ENCODE peak calls at places on chromosomes 3 and 15, in seven cellular contexts. V is AG04449, S is iPS DF 19.7, K is COR-L47, U is left ventricle myocardium superior, P is fibroblast of lung, G is GM13977. F is an unnamed sample.

GRCh38 chr15:52765779-52766178 is 24.4 kb downstream of the ONECUT1 start:
- DNase-seq in V (no peak), S (no peak), K (peak; percentile 20), U (no peak), P (no peak), G (no peak), F (peak; percentile 6)

GRCh38 chr15:58357529-58358476 is 74.0 kb upstream of the LIPC start:
- DNase-seq in V (no peak), S (no peak), K (no peak), U (no peak), P (peak; percentile 38), G (no peak), F (peak; percentile 76)

GRCh38 chr15:90142216-90143175 is 40.2 kb upstream of the IDH2 start:
- DNase-seq in V (no peak), S (no peak), K (no peak), U (peak; percentile 16), P (no peak), G (no peak), F (no peak)

GRCh38 chr3:156425651-156426050 is 129.3 kb downstream of the SSR3 start:
- DNase-seq in V (no peak), S (no peak), K (no peak), U (no peak), P (no peak), G (no peak), F (no peak)

GRCh38 chr3:71168043-71168720 is 415.3 kb downstream of the FOXP1 start:
- DNase-seq in V (peak; percentile 57), S (no peak), K (no peak), U (no peak), P (peak; percentile 75), G (no peak), F (peak; percentile 87)

GRCh38 chr3:153087595-153088566 is 74.1 kb upstream of the RAP2B start:
- DNase-seq in V (peak; percentile 53), S (no peak), K (no peak), U (peak; percentile 40), P (peak; percentile 79), G (no peak), F (peak; percentile 89)

GRCh38 chr3:71987089-71987735 is 202.3 kb upstream of the PROK2 start:
- DNase-seq in V (no peak), S (no peak), K (no peak), U (no peak), P (peak; percentile 6), G (no peak), F (peak; percentile 11)

GRCh38 chr15:101724675-101725005 is 367 bp upstream of the TARS3 start:
- DNase-seq in V (no peak), S (no peak), K (no peak), U (no peak), P (no peak), G (no peak), F (no peak)

GRCh38 chr3:40719660-40720287 is 195.0 kb downstream of the ZNF621 start:
- DNase-seq in V (no peak), S (no peak), K (peak; percentile 61), U (no peak), P (peak; percentile 3), G (no peak), F (no peak)

GRCh38 chr3:46539443-46540005 is 26.6 kb downstream of the LRRC2 start:
- DNase-seq in V (no peak), S (no peak), K (no peak), U (no peak), P (no peak), G (no peak), F (no peak)

GRCh38 chr3:190225186-190225692 is 97.0 kb downstream of the CLDN1 start:
- DNase-seq in V (no peak), S (no peak), K (peak; percentile 19), U (no peak), P (peak; percentile 23), G (no peak), F (peak; percentile 42)

GRCh38 chr3:15923640-15924405 is 126.0 kb upstream of the ANKRD28 start:
- DNase-seq in V (no peak), S (no peak), K (no peak), U (no peak), P (peak; percentile 6), G (peak; percentile 12), F (peak; percentile 7)

GRCh38 chr15:65245096-65245849 is 34.0 kb upstream of the CILP start:
- DNase-seq in V (no peak), S (no peak), K (no peak), U (peak; percentile 87), P (peak; percentile 39), G (no peak), F (peak; percentile 88)

GRCh38 chr3:47430606-47431005 is 45.1 kb downstream of the SCAP start:
- DNase-seq in V (no peak), S (no peak), K (no peak), U (no peak), P (no peak), G (no peak), F (no peak)

GRCh38 chr3:12468757-12469156 is 15.5 kb upstream of the TSEN2 start:
- DNase-seq in V (no peak), S (no peak), K (no peak), U (no peak), P (peak; percentile 37), G (no peak), F (no peak)

GRCh38 chr3:120218981-120219380 is 66.0 kb downstream of the GPR156 start:
- DNase-seq in V (no peak), S (no peak), K (no peak), U (no peak), P (no peak), G (no peak), F (no peak)

GRCh38 chr3:134067311-134068161 is 37.8 kb upstream of the SLCO2A1 start:
- DNase-seq in V (no peak), S (no peak), K (no peak), U (no peak), P (no peak), G (no peak), F (no peak)

GRCh38 chr3:168812234-168812633 is 716.5 kb upstream of the GOLIM4 start:
- DNase-seq in V (no peak), S (peak; percentile 54), K (no peak), U (no peak), P (peak; percentile 2), G (no peak), F (no peak)

GRCh38 chr3:127961963-127962362 is 46.9 kb downstream of the KBTBD12 start:
- DNase-seq in V (no peak), S (no peak), K (no peak), U (no peak), P (peak; percentile 59), G (no peak), F (peak; percentile 25)

GRCh38 chr3:114608293-114608692 is 314.5 kb downstream of the TIGIT start:
- DNase-seq in V (peak; percentile 76), S (no peak), K (no peak), U (no peak), P (peak; percentile 95), G (no peak), F (peak; percentile 95)

GRCh38 chr15:92693922-92694331 is 38.4 kb upstream of the FAM174B start:
- DNase-seq in V (no peak), S (no peak), K (peak; percentile 32), U (no peak), P (peak; percentile 3), G (no peak), F (peak; percentile 3)

F was measured in IMR-90.